ENCODE peak calls at places on chromosomes 4 and X, in nine cellular contexts. J is IMR-90, D is small intestine, N is heart left ventricle, V is lung, G is A549, K is kidney, U is left ventricle myocardium inferior, Y is pancreas. L is an unnamed sample. For H3K4me1, the result is how much of the 10 kb centered on the place peaks cover.

GRCh38 chr4:23614284-23614892 is 275.5 kb downstream of the PPARGC1A start:
- DNase-seq in D (peak), K (no peak), U (no peak), V (no peak), J (peak), N (no peak), G (peak), Y (no peak), L (no peak)

GRCh38 chr4:70651864-70652506 is 14.3 kb downstream of the JCHAIN start:
- DNase-seq in G (peak), J (peak), K (no peak), N (no peak), D (peak), Y (no peak), U (no peak), V (no peak), L (no peak)

GRCh38 chr4:46886711-46887110 is 22.3 kb downstream of the COX7B2 start:
- DNase-seq in J (peak), D (peak), Y (no peak), K (no peak), U (no peak), V (no peak), G (no peak), N (no peak), L (no peak)

GRCh38 chrX:80812176-80812575 is 2.5 kb upstream of the BRWD3 start:
- DNase-seq in Y (no peak), G (no peak), D (peak), U (peak), J (peak), K (no peak), V (no peak), N (peak), L (no peak)

GRCh38 chrX:12153317-12153716 is 15.0 kb downstream of the FRMPD4 start:
- DNase-seq in U (no peak), G (no peak), J (no peak), D (no peak), K (no peak), Y (no peak), N (no peak), V (no peak), L (no peak)

GRCh38 chr4:119897260-119897659 is 169.4 kb downstream of the MAD2L1 start:
- DNase-seq in Y (no peak), K (no peak), N (no peak), D (no peak), U (no peak), G (no peak), J (peak), V (no peak), L (no peak)

GRCh38 chr4:10971800-10972398 is 287.3 kb upstream of the CLNK start:
- DNase-seq in D (no peak), Y (no peak), V (no peak), U (no peak), N (no peak), J (no peak), G (no peak), K (no peak), L (no peak)

GRCh38 chr4:7361256-7361655 is 73.5 kb downstream of the PSAPL1 start:
- DNase-seq in J (no peak), Y (no peak), D (no peak), V (no peak), U (peak), G (no peak), N (peak), K (peak), L (no peak)

GRCh38 chr4:122830392-122831095 is 3.9 kb downstream of the FGF2 start:
- DNase-seq in G (no peak), N (no peak), K (no peak), D (no peak), V (no peak), J (no peak), U (no peak), Y (no peak), L (no peak)

GRCh38 chr4:105619193-105619931 is 66.9 kb downstream of the ARHGEF38 start:
- DNase-seq in V (peak), Y (peak), N (peak), G (no peak), K (peak), D (no peak), U (peak), J (no peak), L (no peak)

GRCh38 chr4:136643416-136643815 is 888.9 kb downstream of the PCDH18 start:
- DNase-seq in V (no peak), J (no peak), U (no peak), Y (no peak), G (no peak), N (no peak), K (no peak), D (no peak), L (no peak)

GRCh38 chrX:94936722-94937121 is 1262.7 kb downstream of the FAM133A start:
- DNase-seq in K (no peak), U (no peak), Y (no peak), V (no peak), D (no peak), N (no peak), G (no peak), J (no peak), L (no peak)

GRCh38 chr4:94412019-94413017 is 39.4 kb upstream of the PDLIM5 start:
- DNase-seq in N (no peak), U (no peak), Y (no peak), V (no peak), G (no peak), K (no peak), J (peak), D (peak), L (no peak)

GRCh38 chr4:24794916-24795665 is at the start of gene SOD3:
- DNase-seq in K (peak), J (peak), Y (peak), U (peak), V (peak), D (peak), G (no peak), N (peak), L (peak)

GRCh38 chr4:179664628-179665027 is 2222.4 kb upstream of the AGA start:
- DNase-seq in D (no peak), K (no peak), U (no peak), N (no peak), Y (no peak), J (no peak), V (no peak), G (no peak), L (no peak)

GRCh38 chr4:104490096-104490769 is 4.5 kb downstream of the CXXC4 start:
- DNase-seq in G (peak), V (no peak), J (no peak), N (no peak), Y (peak), K (no peak), D (peak), U (no peak), L (no peak)

GRCh38 chrX:153885208-153885787 is 675 bp downstream of the L1CAM start:
- DNase-seq in G (no peak), V (no peak), Y (peak), U (no peak), N (no peak), D (no peak), J (no peak), K (peak), L (no peak)
- H3K4me1 ChIP-seq in G (under half), V (under half), Y (under half), U (under half), N (under half), D (under half), J (under half), K (under half), L (under half)

GRCh38 chr4:42641696-42642095 is 15.2 kb downstream of the ATP8A1 start:
- DNase-seq in G (no peak), V (no peak), N (no peak), D (peak), Y (no peak), U (no peak), J (no peak), K (no peak), L (no peak)

GRCh38 chr4:42640613-42641012 is 16.3 kb downstream of the ATP8A1 start:
- DNase-seq in D (no peak), U (no peak), V (no peak), K (no peak), Y (no peak), J (no peak), G (no peak), N (no peak), L (no peak)

GRCh38 chr4:42641155-42641554 is 15.8 kb downstream of the ATP8A1 start:
- DNase-seq in G (no peak), K (no peak), J (no peak), V (no peak), D (peak), U (no peak), N (no peak), Y (no peak), L (no peak)

GRCh38 chr4:42643685-42644084 is 13.2 kb downstream of the ATP8A1 start:
- DNase-seq in U (no peak), Y (no peak), K (no peak), V (no peak), G (no peak), D (no peak), N (no peak), J (no peak), L (no peak)

GRCh38 chr4:42642136-42642797 is 14.6 kb downstream of the ATP8A1 start:
- DNase-seq in N (no peak), Y (no peak), J (no peak), D (no peak), G (no peak), U (no peak), K (no peak), V (no peak), L (no peak)
- H3K4me3 ChIP-seq in N (no peak), Y (no peak), J (no peak), D (no peak), G (no peak), U (no peak), K (no peak), V (no peak), L (no peak)

GRCh38 chr4:124019749-124020549 is 623.4 kb downstream of the SPRY1 start:
- DNase-seq in U (no peak), G (no peak), J (no peak), Y (no peak), K (no peak), N (no peak), V (no peak), D (no peak), L (no peak)
- H3K27ac ChIP-seq in U (peak), G (no peak), J (no peak), Y (no peak), K (no peak), N (peak), V (no peak), D (no peak), L (peak)

GRCh38 chrX:23821847-23822246 is 38.9 kb downstream of the SAT1 start:
- DNase-seq in V (no peak), G (no peak), Y (no peak), J (no peak), U (no peak), D (no peak), N (no peak), K (no peak), L (no peak)

GRCh38 chrX:23825675-23826074 is 42.7 kb downstream of the SAT1 start:
- DNase-seq in V (no peak), U (no peak), K (no peak), D (no peak), G (no peak), J (no peak), Y (no peak), N (no peak), L (no peak)

GRCh38 chrX:23819385-23820234 is 36.6 kb downstream of the SAT1 start:
- DNase-seq in Y (no peak), G (no peak), D (peak), U (no peak), J (peak), K (no peak), N (no peak), V (no peak), L (no peak)

GRCh38 chrX:23820235-23820782 is 37.3 kb downstream of the SAT1 start:
- DNase-seq in K (no peak), J (no peak), D (no peak), V (no peak), G (no peak), N (no peak), Y (no peak), U (no peak), L (no peak)

GRCh38 chrX:23822397-23822796 is 39.4 kb downstream of the SAT1 start:
- DNase-seq in Y (no peak), D (peak), V (no peak), J (peak), G (no peak), N (no peak), K (no peak), U (no peak), L (no peak)
- H3K4me1 ChIP-seq in Y (under half), D (under half), V (under half), J (under half), G (under half), N (under half), K (under half), U (under half), L (under half)

L was measured in ascending aorta.